ENCODE peak calls at places on chromosomes 2 and 18, in five cellular contexts. X is SK-N-SH, T is IMR-90, N is HCT116, F is K562. O is an unnamed sample.

GRCh38 chr2:137535897-137536296 is 428.4 kb upstream of the HNMT start:
- DNase-seq in N (no peak), F (no peak), X (no peak), T (no peak), O (no peak)

GRCh38 chr18:74082476-74083070 is 65.1 kb downstream of the FBXO15 start:
- DNase-seq in N (peak; percentile 24), T (peak; percentile 63), F (no peak), X (peak; percentile 66), O (peak; percentile 65)

GRCh38 chr2:127621981-127622431 is 23.9 kb upstream of the GPR17 start:
- DNase-seq in X (peak; percentile 14), N (no peak), T (no peak), F (no peak), O (no peak)

GRCh38 chr2:11784310-11784709 is 37.9 kb downstream of the LPIN1 start:
- DNase-seq in X (no peak), N (no peak), F (no peak), T (no peak), O (no peak)

GRCh38 chr2:11984556-11985158 is 238.2 kb downstream of the LPIN1 start:
- DNase-seq in F (no peak), X (no peak), N (no peak), T (no peak), O (no peak)

GRCh38 chr2:105802587-105802986 is 57.9 kb downstream of the NCK2 start:
- DNase-seq in N (no peak), F (no peak), T (no peak), X (no peak), O (no peak)

GRCh38 chr2:197947219-197947757 is 142.9 kb downstream of the PLCL1 start:
- DNase-seq in T (no peak), X (no peak), F (no peak), N (no peak), O (no peak)

GRCh38 chr2:78984386-78984785 is 41.1 kb upstream of the REG3G start:
- DNase-seq in F (no peak), N (no peak), T (no peak), X (no peak), O (no peak)

GRCh38 chr2:145006957-145007672 is 487.2 kb upstream of the ZEB2 start:
- DNase-seq in F (no peak), X (no peak), T (peak; percentile 98), N (no peak), O (no peak)

GRCh38 chr2:121000804-121001203 is 265.1 kb downstream of the GLI2 start:
- DNase-seq in F (no peak), N (no peak), X (no peak), T (no peak), O (no peak)

GRCh38 chr2:177808984-177809809 is 263.4 kb downstream of the PDE11A start:
- DNase-seq in N (no peak), F (no peak), T (no peak), X (no peak), O (no peak)

GRCh38 chr2:101418704-101419663 is 31.7 kb upstream of the CREG2 start:
- DNase-seq in T (peak; percentile 74), F (peak; percentile 55), X (peak; percentile 69), N (peak; percentile 49), O (peak; percentile 71)

GRCh38 chr2:160921401-160921964 is 238.7 kb upstream of the TANK start:
- DNase-seq in F (no peak), X (peak; percentile 27), T (no peak), N (no peak), O (no peak)

GRCh38 chr2:20560011-20560410 is 90.9 kb downstream of the HS1BP3 start:
- DNase-seq in N (no peak), F (no peak), T (no peak), X (no peak), O (no peak)

GRCh38 chr2:24152413-24153197 is 22.2 kb upstream of the FAM228A start:
- DNase-seq in T (no peak), X (no peak), F (no peak), N (no peak), O (peak; percentile 43)

GRCh38 chr2:113226462-113226861 is 52.3 kb downstream of the PAX8 start:
- DNase-seq in X (no peak), N (no peak), T (no peak), F (no peak), O (no peak)

GRCh38 chr2:170744248-170745002 is 25.8 kb upstream of the ERICH2 start:
- DNase-seq in X (no peak), N (no peak), T (no peak), F (no peak), O (peak; percentile 81)

GRCh38 chr2:191649519-191649918 is 28.4 kb upstream of the NABP1 start:
- DNase-seq in N (no peak), X (no peak), T (no peak), F (no peak), O (no peak)

GRCh38 chr18:65968605-65969004 is 217.8 kb downstream of the CDH7 start:
- DNase-seq in F (no peak), T (no peak), X (no peak), N (no peak), O (no peak)

GRCh38 chr2:127381762-127382161 is 6.0 kb downstream of the MAP3K2 start:
- DNase-seq in F (no peak), N (no peak), T (no peak), X (no peak), O (no peak)

GRCh38 chr2:240430595-240430994 is 4.9 kb upstream of the GPC1 start:
- DNase-seq in N (no peak), X (no peak), F (no peak), T (no peak), O (no peak)

GRCh38 chr18:24942144-24942543 is 409.8 kb downstream of the ZNF521 start:
- DNase-seq in F (no peak), X (no peak), N (no peak), T (no peak), O (no peak)

GRCh38 chr18:24319757-24320156 is 77.9 kb downstream of the OSBPL1A start:
- DNase-seq in F (no peak), T (no peak), X (peak; percentile 43), N (no peak), O (no peak)

GRCh38 chr2:97095661-97096060 is 979 bp upstream of the FAHD2B start:
- DNase-seq in X (no peak), F (no peak), N (no peak), T (no peak), O (no peak)

GRCh38 chr2:119240311-119241204 is 16.9 kb downstream of the STEAP3 start:
- DNase-seq in N (peak; percentile 50), F (peak; percentile 27), T (peak; percentile 83), X (peak; percentile 65), O (peak; percentile 33)

GRCh38 chr18:28905509-28905908 is 728.6 kb upstream of the CDH2 start:
- DNase-seq in F (no peak), N (no peak), T (peak; percentile 57), X (no peak), O (no peak)

GRCh38 chr2:158998486-158999248 is 30.2 kb downstream of the TANC1 start:
- DNase-seq in T (peak; percentile 80), N (no peak), F (no peak), X (no peak), O (peak; percentile 86)

GRCh38 chr2:158997037-158997785 is 28.8 kb downstream of the TANC1 start:
- DNase-seq in N (no peak), X (no peak), F (no peak), T (no peak), O (peak; percentile 18)

GRCh38 chr2:158994920-158995676 is 26.7 kb downstream of the TANC1 start:
- DNase-seq in T (no peak), N (no peak), F (no peak), X (peak; percentile 39), O (peak; percentile 86)

GRCh38 chr2:158995677-158996049 is 27.2 kb downstream of the TANC1 start:
- DNase-seq in T (no peak), N (no peak), X (no peak), F (no peak), O (no peak)

DNA sequence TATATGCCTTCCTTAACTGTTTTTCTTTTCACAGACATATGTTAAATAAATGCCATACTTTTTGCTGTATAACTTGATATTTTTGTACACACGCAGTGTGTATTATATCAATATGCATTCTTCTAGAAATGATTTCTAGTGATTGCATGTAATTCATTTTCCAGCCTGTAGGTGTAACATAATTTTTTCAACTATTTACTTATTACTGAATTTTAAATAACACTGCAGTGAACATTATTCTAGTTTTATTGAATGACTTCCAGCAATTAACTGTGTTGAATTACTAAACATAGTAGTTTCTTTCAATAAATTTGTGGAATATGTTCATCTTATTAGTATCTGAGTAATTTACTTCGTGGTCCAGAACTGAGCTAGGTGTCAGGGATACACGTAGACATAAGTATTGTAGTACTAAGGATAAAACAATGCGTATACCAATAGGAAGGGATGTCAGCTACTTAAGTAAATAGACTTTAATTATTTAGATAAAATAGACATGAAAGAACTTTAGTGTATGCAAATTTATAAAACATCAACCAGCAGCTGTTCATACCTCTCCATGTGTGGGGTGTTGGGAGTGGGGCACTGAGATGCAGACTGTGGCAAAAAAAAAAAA is 28.0 kb downstream of the TANC1 start:
- DNase-seq in X (no peak), F (no peak), N (no peak), T (no peak), O (no peak)
- H3K9ac ChIP-seq in X (no peak overlapping the region), F (no peak overlapping the region), N (no peak overlapping the region), T (no peak overlapping the region), O (no peak overlapping the region)

GRCh38 chr18:8705941-8706544 is 687 bp downstream of the MTCL1 start:
- DNase-seq in F (no peak), X (peak; percentile 72), T (no peak), N (no peak), O (no peak)
- H3K9ac ChIP-seq in F (peak overlapping the region; percentile 91), X (peak overlapping the region; percentile 70), T (peak overlapping the region; percentile 91), N (peak overlapping the region; percentile 65), O (no peak overlapping the region)

GRCh38 chr2:16417711-16418110 is 247.9 kb downstream of the CYRIA start:
- DNase-seq in N (no peak), T (no peak), F (no peak), X (no peak), O (no peak)
- H3K9ac ChIP-seq in N (no peak overlapping the region), T (no peak overlapping the region), F (no peak overlapping the region), X (no peak overlapping the region), O (no peak overlapping the region)

GRCh38 chr2:241932895-241933174 is 63.3 kb downstream of the RTP5 start:
- DNase-seq in F (no peak), N (no peak), T (no peak), X (no peak), O (no peak)
- H3K9ac ChIP-seq in F (peak overlapping the region; percentile 26), N (no peak overlapping the region), T (no peak overlapping the region), X (no peak overlapping the region), O (no peak overlapping the region)

GRCh38 chr2:73177645-73178255 is 24.6 kb upstream of the NOTO start:
- DNase-seq in X (peak; percentile 44), F (no peak), T (no peak), N (no peak), O (no peak)
- H3K9ac ChIP-seq in X (no peak overlapping the region), F (no peak overlapping the region), T (no peak overlapping the region), N (no peak overlapping the region), O (peak overlapping the region; percentile 2)

DNA sequence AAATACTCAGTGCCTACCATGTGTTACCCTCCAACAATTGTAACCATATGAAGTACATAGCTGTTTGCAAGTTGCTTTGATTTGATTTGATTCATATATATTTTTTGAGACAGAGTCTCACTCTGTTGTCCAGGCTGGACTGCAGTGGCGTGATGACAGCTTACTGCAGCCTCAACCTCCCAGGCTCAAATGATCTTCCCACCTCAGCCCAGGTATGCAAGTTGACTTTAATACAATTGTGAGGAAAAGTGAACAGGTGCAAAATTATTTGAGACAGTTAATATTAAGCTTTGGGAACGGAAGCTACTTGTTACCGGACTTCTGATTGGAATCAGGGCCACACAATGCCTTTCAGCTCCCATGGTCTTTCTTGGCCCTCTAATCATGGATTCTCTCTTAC is 1.3 kb upstream of the RPL37A start:
- DNase-seq in T (no peak), N (no peak), F (no peak), X (no peak), O (no peak)
- H3K9ac ChIP-seq in T (peak overlapping the region; percentile 85), N (peak overlapping the region; percentile 95), F (peak overlapping the region; percentile 95), X (peak overlapping the region; percentile 83), O (peak overlapping the region; percentile 100)

O was measured in HepG2.